ENCODE peak calls at places on chromosomes 1 and 21, in six cellular contexts. I is progenitor cell of endocrine pancreas, S is A549, F is OCI-LY7, P is tibial nerve, H is pancreas. J is an unnamed sample.
A peak's percentile ranks its signal among the peaks of the same experiment; 100 is the strongest.

GRCh38 chr1:72636636-72637035 is 354.3 kb upstream of the NEGR1 start:
- DNase-seq in I (no peak), S (no peak), F (no peak), P (no peak), H (no peak), J (no peak)

GRCh38 chr1:22038036-22038435 is 14.5 kb upstream of the CDC42 start:
- DNase-seq in I (no peak), S (no peak), F (no peak), P (no peak), H (no peak), J (no peak)

GRCh38 chr1:9263984-9264929 is 28.4 kb upstream of the SPSB1 start:
- DNase-seq in I (no peak), S (no peak), F (no peak), P (no peak), H (no peak), J (no peak)

GRCh38 chr1:31567956-31568570 is 8.3 kb upstream of the TINAGL1 start:
- DNase-seq in I (no peak), S (no peak), F (no peak), P (no peak), H (no peak), J (no peak)

GRCh38 chr1:230849451-230850194 is 18.7 kb downstream of the C1orf198 start:
- DNase-seq in I (no peak), S (peak; percentile 11), F (no peak), P (peak; percentile 57), H (peak; percentile 42), J (no peak)

GRCh38 chr1:4057603-4058002 is 157.5 kb upstream of the C1orf174 start:
- DNase-seq in I (no peak), S (no peak), F (no peak), P (no peak), H (no peak), J (no peak)

GRCh38 chr1:200641175-200641489 is 20.6 kb upstream of the KIF14 start:
- DNase-seq in I (no peak), S (no peak), F (no peak), P (no peak), H (no peak), J (no peak)

GRCh38 chr1:53947172-53947835 is 1.2 kb downstream of the LRRC42 start:
- DNase-seq in I (no peak), S (no peak), F (no peak), P (no peak), H (no peak), J (no peak)

GRCh38 chr1:99265124-99265523 is 832 bp downstream of the PLPPR4 start:
- DNase-seq in I (no peak), S (no peak), F (no peak), P (no peak), H (no peak), J (no peak)

GRCh38 chr1:203282720-203283542 is 22.4 kb upstream of the BTG2 start:
- DNase-seq in I (no peak), S (no peak), F (peak; percentile 74), P (no peak), H (peak; percentile 52), J (peak; percentile 53)

GRCh38 chr1:38085666-38086305 is 39.2 kb upstream of the POU3F1 start:
- DNase-seq in I (no peak), S (no peak), F (no peak), P (no peak), H (no peak), J (no peak)

GRCh38 chr21:45844181-45844580 is 137.4 kb upstream of the COL6A1 start:
- DNase-seq in I (no peak), S (no peak), F (no peak), P (no peak), H (no peak), J (peak; percentile 4)

GRCh38 chr1:51926171-51926812 is 47.8 kb upstream of the NRDC start:
- DNase-seq in I (no peak), S (peak; percentile 42), F (peak; percentile 13), P (no peak), H (no peak), J (no peak)

GRCh38 chr1:178739285-178740045 is 14.4 kb downstream of the RALGPS2 start:
- DNase-seq in I (no peak), S (no peak), F (no peak), P (no peak), H (no peak), J (no peak)

GRCh38 chr21:24844672-24845071 is 762.6 kb downstream of the MRPL39 start:
- DNase-seq in I (no peak), S (no peak), F (no peak), P (no peak), H (no peak), J (no peak)

GRCh38 chr1:203771901-203772301 is 6.9 kb downstream of the LAX1 start:
- DNase-seq in I (no peak), S (no peak), F (no peak), P (no peak), H (no peak), J (no peak)

GRCh38 chr1:229643996-229644748 is 18.1 kb downstream of the URB2 start:
- DNase-seq in I (no peak), S (no peak), F (peak; percentile 58), P (no peak), H (no peak), J (no peak)

GRCh38 chr1:169133801-169134558 is 27.5 kb downstream of the ATP1B1 start:
- DNase-seq in I (no peak), S (peak; percentile 37), F (peak; percentile 10), P (no peak), H (no peak), J (no peak)

GRCh38 chr1:50967416-50968020 is 2.5 kb upstream of the CDKN2C start:
- DNase-seq in I (no peak), S (no peak), F (peak; percentile 44), P (no peak), H (no peak), J (no peak)

GRCh38 chr1:85649591-85649990 is 58.6 kb downstream of the ZNHIT6 start:
- DNase-seq in I (no peak), S (no peak), F (no peak), P (no peak), H (no peak), J (no peak)

GRCh38 chr1:226820935-226821718 is 49.3 kb upstream of the PSEN2 start:
- DNase-seq in I (no peak), S (peak; percentile 65), F (no peak), P (peak; percentile 91), H (peak; percentile 28), J (no peak)

GRCh38 chr1:228089520-228090380 is 7.2 kb downstream of the ARF1 start:
- DNase-seq in I (no peak), S (no peak), F (peak; percentile 54), P (no peak), H (no peak), J (no peak)

GRCh38 chr1:25520446-25521061 is 22.9 kb upstream of the LDLRAP1 start:
- DNase-seq in I (no peak), S (peak; percentile 52), F (peak; percentile 80), P (peak; percentile 71), H (peak; percentile 63), J (peak; percentile 64)

GRCh38 chr1:43042773-43043470 is 84.3 kb upstream of the SLC2A1 start:
- DNase-seq in I (no peak), S (no peak), F (no peak), P (no peak), H (no peak), J (no peak)

GRCh38 chr1:112335351-112335750 is 60.7 kb upstream of the CTTNBP2NL start:
- DNase-seq in I (no peak), S (no peak), F (no peak), P (no peak), H (no peak), J (no peak)

GRCh38 chr1:32339363-32339978 is 3.4 kb upstream of the MARCKSL1 start:
- DNase-seq in I (no peak), S (no peak), F (no peak), P (no peak), H (no peak), J (no peak)

GRCh38 chr1:193709607-193710006 is 523.2 kb upstream of the B3GALT2 start:
- DNase-seq in I (no peak), S (peak; percentile 56), F (no peak), P (no peak), H (no peak), J (no peak)

DNA sequence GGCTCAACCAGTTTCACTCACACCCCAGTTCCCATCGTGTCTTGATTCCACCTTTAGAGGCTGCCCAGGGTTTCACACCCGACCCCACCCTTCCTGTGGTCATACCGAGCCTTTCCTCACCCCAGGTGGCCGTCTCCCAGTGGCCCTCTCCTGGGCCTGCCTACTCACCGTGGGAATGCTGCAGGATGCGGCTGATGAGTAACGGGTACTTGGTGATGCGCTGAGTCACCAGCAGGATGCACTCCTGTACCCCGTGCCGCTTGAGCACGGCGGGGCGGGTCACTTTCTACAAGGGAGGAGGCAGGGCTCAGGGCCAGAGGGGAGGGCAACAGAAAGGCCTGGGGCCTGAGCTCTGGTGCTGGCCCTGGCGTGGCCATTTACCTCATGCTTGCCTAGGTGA is 16.4 kb downstream of the ARHGEF2 start:
- DNase-seq in I (no peak), S (peak; percentile 96), F (no peak), P (no peak), H (no peak), J (no peak)
- TF ChIP-seq CTCF in I (no peak), S (peak; percentile 43), F (no peak), P (peak; percentile 31), H (no peak), J (no peak)

GRCh38 chr1:101971309-101971708 is 25.4 kb downstream of the OLFM3 start:
- DNase-seq in I (no peak), S (peak; percentile 18), F (no peak), P (no peak), H (no peak), J (no peak)
- TF ChIP-seq CTCF in I (peak; percentile 36), S (no peak), F (peak; percentile 29), P (no peak), H (no peak), J (no peak)

GRCh38 chr1:222546548-222547259 is 1.2 kb downstream of the HHIPL2 start:
- DNase-seq in I (no peak), S (peak; percentile 79), F (no peak), P (no peak), H (no peak), J (no peak)

GRCh38 chr1:222543817-222544216 is 4.1 kb downstream of the HHIPL2 start:
- DNase-seq in I (no peak), S (peak; percentile 32), F (no peak), P (no peak), H (no peak), J (no peak)

GRCh38 chr1:222547944-222548671 is at the start of gene HHIPL2:
- DNase-seq in I (no peak), S (peak; percentile 33), F (no peak), P (no peak), H (no peak), J (no peak)

GRCh38 chr1:222546091-222546490 is 1.8 kb downstream of the HHIPL2 start:
- DNase-seq in I (no peak), S (no peak), F (no peak), P (no peak), H (no peak), J (no peak)

DNA sequence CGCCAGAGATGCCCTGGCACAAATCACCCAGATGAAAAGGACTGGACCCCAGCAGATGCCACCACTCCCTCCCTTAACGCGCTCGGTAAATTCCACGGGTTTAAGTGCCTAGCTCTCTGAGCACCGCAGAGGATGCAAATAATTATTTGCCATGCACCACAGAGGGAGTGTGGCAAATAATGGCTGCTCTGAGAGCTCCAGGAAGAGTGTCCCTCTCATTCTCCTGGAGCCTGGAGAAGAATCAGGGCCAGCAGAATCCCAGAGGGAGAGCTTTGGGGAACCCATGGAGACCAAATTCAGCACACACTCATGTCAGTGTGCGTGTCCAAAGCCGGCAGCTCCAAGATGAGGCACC is 667 bp downstream of the HHIPL2 start:
- DNase-seq in I (no peak), S (no peak), F (no peak), P (no peak), H (no peak), J (no peak)
- TF ChIP-seq CTCF in I (no peak), S (no peak), F (no peak), P (no peak), H (no peak), J (no peak)

GRCh38 chr21:16460936-16461335 is 731.2 kb downstream of the USP25 start:
- DNase-seq in I (no peak), S (no peak), F (no peak), P (no peak), H (no peak), J (no peak)
- TF ChIP-seq CTCF in I (no peak), S (no peak), F (peak; percentile 19), P (no peak), H (no peak), J (peak; percentile 19)